ENCODE peak calls at places on chromosomes 12 and 14, in five cellular contexts. M, B, D, L and S are unnamed samples. For H3K27me3, the result is how much of the 10 kb centered on the place peaks cover.

GRCh38 chr14:22630486-22630885 is 13.7 kb downstream of the OR6J1 start:
- DNase-seq in L (no peak), B (no peak), D (no peak), M (peak), S (no peak)

GRCh38 chr12:30218073-30218472 is 434.3 kb upstream of the TMTC1 start:
- DNase-seq in L (no peak), M (no peak), B (no peak), D (no peak), S (no peak)

GRCh38 chr12:22082190-22082701 is 36.2 kb downstream of the CMAS start:
- DNase-seq in M (no peak), L (no peak), B (no peak), D (no peak), S (no peak)

GRCh38 chr12:126879820-126880219 is 1387.2 kb upstream of the TMEM132C start:
- DNase-seq in M (no peak), B (no peak), D (no peak), L (no peak), S (no peak)

GRCh38 chr14:54444003-54444402 is 2.8 kb upstream of the CNIH1 start:
- DNase-seq in L (no peak), B (no peak), M (peak), D (no peak), S (no peak)

GRCh38 chr14:95561001-95561412 is 26.2 kb downstream of the GLRX5 start:
- DNase-seq in M (peak), D (peak), B (peak), L (peak), S (peak)

GRCh38 chr12:80714055-80714454 is 2.7 kb upstream of the MYF5 start:
- DNase-seq in B (peak), M (peak), D (no peak), L (no peak), S (no peak)

GRCh38 chr12:65699251-65699650 is 125.0 kb upstream of the HMGA2 start:
- DNase-seq in B (no peak), M (peak), L (no peak), D (no peak), S (no peak)

GRCh38 chr12:116236148-116236731 is 41.3 kb downstream of the MED13L start:
- DNase-seq in L (peak), B (peak), D (peak), M (peak), S (peak)

GRCh38 chr14:69600304-69600891 is 11.0 kb upstream of the SUSD6 start:
- DNase-seq in B (no peak), D (no peak), M (no peak), L (no peak), S (no peak)

GRCh38 chr14:77103954-77104353 is 5.9 kb downstream of the CIPC start:
- DNase-seq in M (no peak), L (no peak), D (no peak), B (no peak), S (no peak)

GRCh38 chr12:124632510-124632909 is 65.1 kb upstream of the NCOR2 start:
- DNase-seq in D (no peak), B (peak), L (no peak), M (peak), S (no peak)

GRCh38 chr12:91216871-91217270 is 34.3 kb upstream of the DCN start:
- DNase-seq in D (no peak), L (no peak), B (no peak), M (no peak), S (no peak)

GRCh38 chr12:3229577-3229976 is 152.4 kb downstream of the TSPAN9 start:
- DNase-seq in M (no peak), D (no peak), L (no peak), B (no peak), S (no peak)

GRCh38 chr12:127494961-127495915 is 771.7 kb upstream of the TMEM132C start:
- DNase-seq in M (no peak), D (no peak), L (no peak), B (no peak), S (no peak)

GRCh38 chr12:19322376-19322775 is 116.9 kb upstream of the AEBP2 start:
- DNase-seq in L (no peak), M (no peak), D (no peak), B (no peak), S (no peak)

GRCh38 chr14:61566537-61567225 is 128.6 kb upstream of the HIF1A start:
- DNase-seq in D (no peak), M (peak), L (no peak), B (no peak), S (no peak)

GRCh38 chr12:4320287-4320858 is 640 bp upstream of the TIGAR start:
- DNase-seq in L (no peak), D (no peak), B (no peak), M (no peak), S (no peak)

GRCh38 chr12:52145941-52146821 is 45.6 kb downstream of the KRT80 start:
- DNase-seq in D (no peak), B (no peak), L (no peak), M (no peak), S (no peak)

GRCh38 chr12:52146822-52147366 is 44.9 kb downstream of the KRT80 start:
- DNase-seq in L (no peak), D (no peak), B (no peak), M (no peak), S (peak)

GRCh38 chr12:52145228-52145940 is 46.4 kb downstream of the KRT80 start:
- DNase-seq in M (no peak), L (no peak), D (no peak), B (no peak), S (no peak)

GRCh38 chr12:52142431-52142830 is 49.4 kb downstream of the KRT80 start:
- DNase-seq in D (no peak), M (no peak), L (no peak), B (no peak), S (no peak)

GRCh38 chr12:52144512-52145227 is 47.1 kb downstream of the KRT80 start:
- DNase-seq in B (no peak), M (no peak), L (no peak), D (no peak), S (peak)
- H3K27ac ChIP-seq in B (no peak), M (peak), L (no peak), D (no peak), S (peak)

DNA sequence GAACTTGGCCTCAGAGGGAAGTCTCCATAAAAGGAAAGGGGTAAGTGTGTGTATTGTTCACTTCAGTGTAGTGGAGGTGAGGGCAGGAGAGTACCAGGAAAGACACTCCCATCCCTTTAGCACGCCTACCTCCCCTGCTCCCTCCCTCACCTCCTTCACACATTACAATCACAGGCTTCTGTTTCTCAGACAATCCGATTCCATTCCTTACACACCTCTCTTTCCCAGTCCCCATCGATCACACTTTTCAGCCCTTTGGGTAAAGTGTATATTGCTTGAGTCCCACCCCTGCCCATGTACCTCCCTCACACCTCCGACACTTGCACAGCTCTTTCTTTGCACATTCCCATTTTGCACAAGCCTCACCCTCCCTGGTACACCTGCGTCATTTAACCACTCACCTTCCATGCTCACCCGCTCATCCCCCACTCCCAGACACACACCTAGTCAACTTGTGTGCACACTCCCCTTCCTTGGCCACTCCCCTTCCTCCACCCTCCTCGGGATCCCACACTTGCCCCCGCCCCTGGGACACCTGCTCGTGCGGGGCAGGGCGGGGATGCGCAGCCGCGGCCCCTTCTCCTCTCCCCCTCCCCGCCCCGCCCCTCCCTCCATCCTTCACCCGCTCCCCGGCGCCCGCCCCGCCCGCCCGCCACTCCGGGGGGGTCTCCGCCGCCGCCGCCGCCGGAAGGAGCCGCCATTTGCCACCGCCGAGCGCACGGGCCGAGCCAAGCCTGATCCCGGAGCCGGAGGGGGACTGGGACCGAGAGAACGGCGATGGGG is at the start of gene MARCHF9:
- DNase-seq in M (no peak), L (peak), D (peak), B (peak), S (peak)
- H3K27me3 ChIP-seq in M (under half), L (under half), D (under half), B (under half), S (under half)

GRCh38 chr14:51512321-51512720 is 139.4 kb upstream of the FRMD6 start:
- DNase-seq in B (no peak), D (no peak), L (no peak), M (no peak), S (no peak)
- H3K27ac ChIP-seq in B (no peak), D (no peak), L (no peak), M (no peak), S (no peak)

GRCh38 chr14:37600880-37601741 is 5.7 kb downstream of the TTC6 start:
- DNase-seq in B (no peak), L (no peak), D (no peak), M (no peak), S (peak)
- H3K27me3 ChIP-seq in B (half or more), L (under half), D (under half), M (half or more), S (under half)

GRCh38 chr12:90152897-90153624 is 444.4 kb upstream of the ATP2B1 start:
- DNase-seq in B (no peak), M (no peak), D (no peak), L (no peak), S (no peak)

GRCh38 chr12:90149453-90149852 is 440.8 kb upstream of the ATP2B1 start:
- DNase-seq in L (no peak), D (no peak), M (no peak), B (no peak), S (no peak)

DNA sequence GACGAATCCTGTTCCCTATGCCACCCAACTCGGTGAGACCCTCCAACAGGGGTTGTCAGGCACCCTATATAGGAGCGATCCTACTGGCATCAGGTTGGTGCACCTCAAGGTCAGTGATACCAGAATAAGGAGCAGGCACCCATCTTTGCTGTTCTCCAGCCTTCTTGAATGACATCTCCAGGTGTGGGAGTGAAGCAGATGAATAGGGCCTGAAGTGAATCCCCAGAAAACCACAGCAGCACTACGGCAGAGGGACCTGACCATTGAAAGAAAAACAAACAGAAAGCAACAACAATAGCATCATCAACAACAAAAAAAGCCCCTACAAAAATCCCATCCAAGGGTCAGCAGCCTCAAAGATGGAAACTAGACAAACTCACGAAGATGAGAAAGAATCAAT is 445.2 kb upstream of the ATP2B1 start:
- DNase-seq in L (no peak), B (no peak), D (no peak), M (no peak), S (no peak)
- H3K27ac ChIP-seq in L (no peak), B (no peak), D (no peak), M (no peak), S (no peak)

DNA sequence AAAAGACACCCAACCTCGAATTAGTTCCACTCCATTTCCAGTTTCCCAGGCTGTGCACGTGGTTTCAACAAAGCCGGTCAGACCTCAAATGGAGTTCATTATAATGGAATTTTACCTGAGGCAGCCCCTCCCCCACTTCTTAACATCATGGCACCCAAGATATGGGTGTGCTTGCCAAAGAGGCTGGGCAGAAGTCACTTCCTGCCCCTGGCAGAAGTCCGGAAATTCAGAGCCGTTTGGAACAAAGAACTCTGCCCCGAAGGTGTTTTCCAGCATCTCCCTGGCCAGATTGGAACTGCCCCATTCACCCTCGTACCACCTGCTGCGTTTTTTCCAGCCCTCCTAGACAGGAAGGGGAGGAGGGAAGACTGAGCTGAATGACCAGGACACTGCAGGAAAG is 8.2 kb downstream of the VDR start:
- DNase-seq in M (no peak), L (peak), B (no peak), D (no peak), S (peak)
- H3K27me3 ChIP-seq in M (under half), L (under half), B (under half), D (under half), S (under half)

GRCh38 chr12:57868211-57868610 is 21.7 kb upstream of the CTDSP2 start:
- DNase-seq in L (no peak), D (no peak), M (no peak), B (no peak), S (no peak)

GRCh38 chr12:57868870-57869609 is 22.5 kb upstream of the CTDSP2 start:
- DNase-seq in L (no peak), D (no peak), B (no peak), M (no peak), S (no peak)

GRCh38 chr12:57872362-57872761 is 25.8 kb upstream of the CTDSP2 start:
- DNase-seq in B (no peak), L (no peak), D (no peak), M (no peak), S (no peak)

GRCh38 chr12:57866308-57867019 is 19.9 kb upstream of the CTDSP2 start:
- DNase-seq in M (no peak), L (no peak), B (no peak), D (no peak), S (no peak)

DNA sequence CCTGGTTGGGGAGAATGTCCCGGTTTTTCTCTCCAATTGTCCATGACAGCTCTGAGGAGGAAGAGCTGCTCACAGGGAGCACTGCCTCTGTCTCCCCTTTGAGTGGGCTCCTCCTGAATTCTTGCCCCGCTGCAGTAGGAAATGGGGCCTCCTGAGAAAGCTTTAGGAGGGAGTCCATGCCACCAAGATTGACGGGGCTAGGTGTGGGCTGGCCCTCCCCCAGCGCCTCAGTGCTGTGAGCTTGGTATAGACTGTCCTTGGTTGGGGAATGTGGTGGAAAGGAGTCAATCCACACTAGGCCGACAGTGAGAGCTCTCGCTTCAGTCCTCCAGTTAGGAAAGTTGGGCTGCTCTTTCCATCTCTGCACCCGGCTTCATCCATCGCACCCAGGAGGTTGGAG is 23.4 kb upstream of the CTDSP2 start:
- DNase-seq in D (no peak), M (no peak), B (no peak), L (no peak), S (no peak)
- H3K27ac ChIP-seq in D (no peak), M (no peak), B (no peak), L (no peak), S (peak)

GRCh38 chr14:24338843-24339242 is 948 bp downstream of the RIPK3 start:
- DNase-seq in D (no peak), L (no peak), B (no peak), M (no peak), S (no peak)

GRCh38 chr14:24334431-24335271 is at the start of gene ADCY4:
- DNase-seq in L (no peak), D (no peak), M (no peak), B (peak), S (peak)

GRCh38 chr14:24337144-24337823 is 2.4 kb upstream of the ADCY4 start:
- DNase-seq in M (no peak), D (no peak), L (no peak), B (no peak), S (no peak)

GRCh38 chr14:24337824-24338175 is 2.0 kb downstream of the RIPK3 start:
- DNase-seq in M (no peak), D (no peak), B (no peak), L (no peak), S (no peak)

GRCh38 chr14:24335461-24336146 is 733 bp upstream of the ADCY4 start:
- DNase-seq in L (no peak), B (no peak), M (no peak), D (no peak), S (peak)
- H3K27me3 ChIP-seq in L (under half), B (half or more), M (under half), D (under half), S (under half)